ENCODE peak calls at places on chromosomes 16 and 17, in nine cellular contexts. L is gastrocnemius medialis, F is A549, D is GM12892, K is tibial nerve, W is adrenal gland, H is heart left ventricle, X is testis, Y is lower leg skin. Q is an unnamed sample.
A peak's percentile ranks its signal among the peaks of the same experiment; 100 is the strongest.

GRCh38 chr16:17452931-17453330 is 17.8 kb downstream of the XYLT1 start:
- DNase-seq in F (no peak), K (no peak), H (no peak), D (no peak), L (no peak), Y (no peak), W (no peak), X (no peak), Q (no peak)

GRCh38 chr16:15032547-15033308 is 23.1 kb downstream of the NTAN1 start:
- DNase-seq in Y (no peak), K (no peak), L (no peak), F (no peak), X (no peak), D (no peak), H (no peak), W (no peak), Q (peak; percentile 23)

GRCh38 chr17:74484066-74484465 is 17.6 kb downstream of the CD300A start:
- DNase-seq in D (no peak), L (no peak), W (no peak), Y (no peak), K (no peak), H (no peak), X (no peak), F (no peak), Q (no peak)

GRCh38 chr16:88651276-88651988 is 579 bp upstream of the CYBA start:
- DNase-seq in X (no peak), W (peak; percentile 68), Y (peak; percentile 40), H (peak; percentile 55), K (no peak), L (no peak), F (no peak), D (peak; percentile 96), Q (no peak)

GRCh38 chr16:87790278-87791023 is 24.7 kb upstream of the KLHDC4 start:
- DNase-seq in H (peak; percentile 58), X (peak; percentile 52), Y (peak; percentile 45), W (peak; percentile 77), D (no peak), K (no peak), L (no peak), F (peak; percentile 83), Q (no peak)

GRCh38 chr17:48127371-48128051 is 19.9 kb downstream of the SNX11 start:
- DNase-seq in X (no peak), W (no peak), Y (no peak), L (no peak), F (peak; percentile 81), H (no peak), D (no peak), K (no peak), Q (no peak)

GRCh38 chr17:81702934-81703746 is at the start of gene MRPL12:
- DNase-seq in W (peak; percentile 94), L (peak; percentile 90), Y (peak; percentile 90), X (peak; percentile 96), K (peak; percentile 82), H (peak; percentile 96), F (peak; percentile 96), D (peak; percentile 99), Q (peak; percentile 94)

GRCh38 chr17:65529040-65529633 is 32.3 kb downstream of the AXIN2 start:
- DNase-seq in L (no peak), Y (no peak), W (no peak), D (no peak), F (no peak), H (no peak), K (no peak), X (no peak), Q (no peak)

GRCh38 chr17:20935740-20936139 is 107.1 kb downstream of the USP22 start:
- DNase-seq in H (no peak), F (no peak), L (no peak), D (no peak), K (no peak), X (no peak), W (no peak), Y (no peak), Q (no peak)

GRCh38 chr16:4011940-4012629 is 104.2 kb downstream of the ADCY9 start:
- DNase-seq in D (no peak), X (no peak), W (no peak), H (no peak), L (no peak), K (no peak), Y (no peak), F (no peak), Q (no peak)

GRCh38 chr16:49271363-49271762 is 10.3 kb downstream of the CBLN1 start:
- DNase-seq in H (no peak), Y (no peak), X (no peak), K (no peak), L (no peak), F (no peak), W (no peak), D (no peak), Q (no peak)

GRCh38 chr16:67782567-67783352 is 23.6 kb downstream of the RANBP10 start:
- DNase-seq in H (no peak), X (no peak), D (no peak), F (no peak), K (no peak), L (no peak), W (no peak), Y (no peak), Q (no peak)

GRCh38 chr16:30357085-30357714 is 2.1 kb upstream of the CD2BP2 start:
- DNase-seq in L (no peak), Y (no peak), D (no peak), X (no peak), K (no peak), H (no peak), W (no peak), F (no peak), Q (no peak)

GRCh38 chr17:67520916-67521772 is 144.1 kb downstream of the PITPNC1 start:
- DNase-seq in X (no peak), H (no peak), L (no peak), Y (no peak), D (no peak), K (no peak), F (no peak), W (no peak), Q (no peak)

GRCh38 chr17:14298221-14298994 is 2.5 kb upstream of the HS3ST3B1 start:
- DNase-seq in F (no peak), L (no peak), D (no peak), X (no peak), H (no peak), W (no peak), Y (no peak), K (no peak), Q (no peak)

GRCh38 chr17:81440511-81441244 is 45.4 kb downstream of the BAHCC1 start:
- DNase-seq in H (no peak), F (peak; percentile 87), X (no peak), L (no peak), K (no peak), Y (no peak), D (peak; percentile 83), W (no peak), Q (no peak)

GRCh38 chr16:85334718-85335583 is 222.7 kb upstream of the CIBAR2 start:
- DNase-seq in X (no peak), Y (no peak), F (no peak), L (no peak), K (no peak), W (no peak), D (no peak), H (no peak), Q (peak; percentile 73)

GRCh38 chr16:2795714-2796143 is 2.5 kb upstream of the PRSS41 start:
- DNase-seq in H (peak; percentile 4), F (no peak), X (no peak), D (no peak), K (no peak), L (no peak), Y (no peak), W (no peak), Q (no peak)

DNA sequence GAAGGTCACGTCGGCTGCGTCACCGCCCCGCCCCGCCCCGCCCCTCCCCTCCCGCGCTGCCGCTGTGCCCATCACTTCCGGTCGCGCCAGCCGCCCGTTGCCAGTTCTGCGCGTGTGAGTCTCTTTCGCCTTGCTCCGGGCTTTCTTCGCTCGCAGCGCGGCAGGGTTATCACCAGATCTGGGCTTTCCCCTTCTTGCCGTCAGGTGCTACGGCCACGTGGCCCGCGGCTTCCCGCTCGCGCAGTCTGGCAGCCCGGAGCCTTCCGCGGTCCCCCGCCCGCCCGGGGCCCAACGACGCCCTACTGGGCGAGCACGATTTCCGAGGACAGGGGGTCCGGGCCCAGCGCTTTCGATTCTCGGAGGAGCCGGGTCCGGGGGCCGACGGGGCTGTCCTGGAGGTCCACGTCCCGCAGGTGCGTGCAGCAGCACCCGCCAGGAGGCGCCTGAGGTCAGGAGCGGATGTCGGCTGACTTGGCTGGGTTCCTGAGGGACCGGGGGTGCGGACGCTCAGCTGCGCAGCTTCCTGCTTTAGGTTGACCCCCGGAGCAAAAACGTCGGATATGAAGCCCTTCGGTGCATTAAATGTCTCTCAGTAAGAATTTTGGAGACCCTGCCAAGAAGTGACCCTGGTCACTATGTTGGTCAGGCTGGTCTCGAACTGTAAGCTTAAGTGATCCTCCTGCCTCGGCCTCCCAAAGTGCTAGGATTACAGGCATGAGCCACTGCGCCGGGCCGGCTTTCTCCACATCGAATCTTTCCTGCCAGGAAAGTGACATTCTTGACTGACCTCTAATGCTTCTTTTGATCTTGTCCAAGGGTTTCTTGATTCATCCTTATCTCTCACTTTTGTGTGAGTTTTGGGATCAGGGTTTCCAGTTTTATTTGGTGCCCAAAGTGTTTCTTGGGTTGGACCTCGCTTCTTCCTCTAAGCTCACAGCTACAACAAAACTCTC is at the start of gene METTL23:
- DNase-seq in H (peak; percentile 93), L (peak; percentile 81), Y (peak; percentile 86), W (peak; percentile 85), K (peak; percentile 71), D (peak; percentile 75), F (peak; percentile 90), X (peak; percentile 83), Q (peak; percentile 91)
- TF ChIP-seq POLR2A in H (no peak), L (peak; percentile 12), Y (peak; percentile 78), W (no peak), K (peak; percentile 61), D (peak; percentile 76), F (peak; percentile 74), X (no peak), Q (no peak)

GRCh38 chr17:79005063-79005861 is 4.3 kb downstream of the CANT1 start:
- DNase-seq in Y (no peak), W (no peak), X (peak; percentile 15), H (peak; percentile 15), D (no peak), L (no peak), K (no peak), F (no peak), Q (no peak)
- TF ChIP-seq POLR2A in Y (no peak), W (no peak), X (no peak), H (no peak), D (no peak), L (no peak), K (no peak), F (no peak), Q (no peak)

GRCh38 chr16:1474796-1475551 is at the start of gene CLCN7:
- DNase-seq in H (peak; percentile 95), K (peak; percentile 92), X (peak; percentile 92), L (peak; percentile 86), D (peak; percentile 99), W (peak; percentile 95), Y (peak; percentile 90), F (peak; percentile 95), Q (peak; percentile 93)
- TF ChIP-seq POLR2A in H (no peak), K (peak; percentile 85), X (peak; percentile 63), L (peak; percentile 95), D (peak; percentile 90), W (peak; percentile 88), Y (peak; percentile 67), F (peak; percentile 66), Q (peak; percentile 86)

GRCh38 chr16:27313422-27314160 is at the start of gene IL4R:
- DNase-seq in X (peak; percentile 74), H (peak; percentile 85), F (no peak), Y (peak; percentile 46), K (peak; percentile 33), D (peak; percentile 58), L (no peak), W (peak; percentile 88), Q (peak; percentile 42)
- TF ChIP-seq POLR2A in X (no peak), H (no peak), F (no peak), Y (no peak), K (peak; percentile 24), D (peak; percentile 66), L (peak; percentile 53), W (peak; percentile 69), Q (no peak)